ENCODE peak calls at places on chromosome 11, in ten cellular contexts. One of them, this sample, is unnamed.

GRCh38 chr11:117822031-117822521 is 2.5 kb downstream of the FXYD2 start:
- DNase-seq in body of pancreas: peak; percentile 61
- DNase-seq in AG08396: no peak
- DNase-seq in midbrain: peak; percentile 8
- DNase-seq in choroid plexus epithelial cell: peak; percentile 46
- DNase-seq in neuronal stem cell: no peak
- DNase-seq in left ventricle myocardium inferior: no peak
- DNase-seq in astrocyte: no peak
- DNase-seq in naive thymus-derived CD4-positive, alpha-beta T cell: peak; percentile 33
- DNase-seq in foreskin fibroblast: peak; percentile 19
- DNase-seq in this sample: no peak

GRCh38 chr11:12222099-12222751 is 111.8 kb downstream of the MICAL2 start:
- DNase-seq in AG08396: no peak
- DNase-seq in body of pancreas: no peak
- DNase-seq in naive thymus-derived CD4-positive, alpha-beta T cell: no peak
- DNase-seq in midbrain: peak; percentile 5
- DNase-seq in choroid plexus epithelial cell: peak; percentile 88
- DNase-seq in neuronal stem cell: no peak
- DNase-seq in left ventricle myocardium inferior: peak; percentile 70
- DNase-seq in foreskin fibroblast: no peak
- DNase-seq in astrocyte: peak; percentile 67
- DNase-seq in this sample: no peak

GRCh38 chr11:86194998-86195397 is 49.6 kb upstream of the EED start:
- DNase-seq in naive thymus-derived CD4-positive, alpha-beta T cell: no peak
- DNase-seq in midbrain: no peak
- DNase-seq in neuronal stem cell: no peak
- DNase-seq in foreskin fibroblast: no peak
- DNase-seq in body of pancreas: no peak
- DNase-seq in astrocyte: no peak
- DNase-seq in choroid plexus epithelial cell: no peak
- DNase-seq in AG08396: no peak
- DNase-seq in left ventricle myocardium inferior: no peak
- DNase-seq in this sample: no peak

GRCh38 chr11:496834-497564 is 10.0 kb downstream of the RNH1 start:
- DNase-seq in naive thymus-derived CD4-positive, alpha-beta T cell: no peak
- DNase-seq in AG08396: no peak
- DNase-seq in body of pancreas: no peak
- DNase-seq in neuronal stem cell: no peak
- DNase-seq in midbrain: no peak
- DNase-seq in choroid plexus epithelial cell: no peak
- DNase-seq in foreskin fibroblast: no peak
- DNase-seq in astrocyte: no peak
- DNase-seq in left ventricle myocardium inferior: no peak
- DNase-seq in this sample: no peak

GRCh38 chr11:4511846-4512245 is 29.4 kb downstream of the OR52K1 start:
- DNase-seq in choroid plexus epithelial cell: no peak
- DNase-seq in midbrain: no peak
- DNase-seq in neuronal stem cell: no peak
- DNase-seq in naive thymus-derived CD4-positive, alpha-beta T cell: no peak
- DNase-seq in astrocyte: no peak
- DNase-seq in body of pancreas: no peak
- DNase-seq in foreskin fibroblast: peak; percentile 41
- DNase-seq in left ventricle myocardium inferior: no peak
- DNase-seq in AG08396: no peak
- DNase-seq in this sample: no peak

GRCh38 chr11:121067912-121068652 is 33.0 kb upstream of the TECTA start:
- DNase-seq in naive thymus-derived CD4-positive, alpha-beta T cell: no peak
- DNase-seq in neuronal stem cell: no peak
- DNase-seq in AG08396: no peak
- DNase-seq in astrocyte: no peak
- DNase-seq in left ventricle myocardium inferior: no peak
- DNase-seq in midbrain: no peak
- DNase-seq in choroid plexus epithelial cell: peak; percentile 26
- DNase-seq in body of pancreas: no peak
- DNase-seq in foreskin fibroblast: peak; percentile 37
- DNase-seq in this sample: no peak

GRCh38 chr11:23490557-23491235 is 630.4 kb upstream of the CCDC179 start:
- DNase-seq in naive thymus-derived CD4-positive, alpha-beta T cell: no peak
- DNase-seq in astrocyte: no peak
- DNase-seq in body of pancreas: no peak
- DNase-seq in foreskin fibroblast: peak; percentile 1
- DNase-seq in choroid plexus epithelial cell: no peak
- DNase-seq in midbrain: no peak
- DNase-seq in left ventricle myocardium inferior: no peak
- DNase-seq in AG08396: no peak
- DNase-seq in neuronal stem cell: no peak
- DNase-seq in this sample: no peak

GRCh38 chr11:70082829-70083228 is 4.7 kb downstream of the ANO1 start:
- DNase-seq in astrocyte: no peak
- DNase-seq in AG08396: no peak
- DNase-seq in neuronal stem cell: no peak
- DNase-seq in choroid plexus epithelial cell: no peak
- DNase-seq in naive thymus-derived CD4-positive, alpha-beta T cell: no peak
- DNase-seq in body of pancreas: no peak
- DNase-seq in left ventricle myocardium inferior: no peak
- DNase-seq in midbrain: no peak
- DNase-seq in foreskin fibroblast: no peak
- DNase-seq in this sample: peak; percentile 31

GRCh38 chr11:76701701-76702100 is 31.2 kb upstream of the LRRC32 start:
- DNase-seq in astrocyte: peak; percentile 49
- DNase-seq in left ventricle myocardium inferior: no peak
- DNase-seq in AG08396: peak; percentile 62
- DNase-seq in body of pancreas: no peak
- DNase-seq in choroid plexus epithelial cell: peak; percentile 55
- DNase-seq in neuronal stem cell: no peak
- DNase-seq in naive thymus-derived CD4-positive, alpha-beta T cell: no peak
- DNase-seq in midbrain: no peak
- DNase-seq in foreskin fibroblast: peak; percentile 90
- DNase-seq in this sample: peak; percentile 96

GRCh38 chr11:66505276-66505816 is 5.1 kb upstream of the BBS1 start:
- DNase-seq in midbrain: no peak
- DNase-seq in choroid plexus epithelial cell: no peak
- DNase-seq in AG08396: no peak
- DNase-seq in astrocyte: no peak
- DNase-seq in left ventricle myocardium inferior: no peak
- DNase-seq in foreskin fibroblast: no peak
- DNase-seq in neuronal stem cell: no peak
- DNase-seq in body of pancreas: no peak
- DNase-seq in naive thymus-derived CD4-positive, alpha-beta T cell: no peak
- DNase-seq in this sample: peak; percentile 25